ENCODE peak calls at places on chromosomes 4 and X, in ten cellular contexts. W, D, E, J, O, Y, Z, P, C and U are unnamed samples.

GRCh38 chrX:20595928-20596550 is 329.3 kb upstream of the RPS6KA3 start:
- DNase-seq in W (no peak), D (peak), E (no peak), J (no peak), O (peak), Y (no peak), Z (peak), P (no peak), C (peak), U (peak)

GRCh38 chr4:40176602-40177001 is 20.2 kb upstream of the RHOH start:
- DNase-seq in W (no peak), D (no peak), E (no peak), J (no peak), O (no peak), Y (no peak), Z (no peak), P (no peak), C (no peak), U (peak)

GRCh38 chr4:159400782-159401712 is 298.2 kb downstream of the RAPGEF2 start:
- DNase-seq in W (no peak), D (peak), E (no peak), J (peak), O (no peak), Y (no peak), Z (no peak), P (no peak), C (peak), U (peak)

GRCh38 chr4:183396187-183396738 is 48.2 kb upstream of the CDKN2AIP start:
- DNase-seq in W (no peak), D (peak), E (no peak), J (peak), O (no peak), Y (no peak), Z (no peak), P (no peak), C (no peak), U (peak)

GRCh38 chr4:128571747-128572146 is 237.8 kb upstream of the JADE1 start:
- DNase-seq in W (no peak), D (peak), E (peak), J (peak), O (peak), Y (no peak), Z (no peak), P (no peak), C (peak), U (peak)

GRCh38 chrX:51568586-51568985 is 50.1 kb downstream of the CENPVL3 start:
- DNase-seq in W (no peak), D (peak), E (no peak), J (peak), O (no peak), Y (no peak), Z (no peak), P (no peak), C (peak), U (peak)

GRCh38 chr4:150418757-150419410 is 163.1 kb upstream of the MAB21L2 start:
- DNase-seq in W (no peak), D (no peak), E (no peak), J (no peak), O (no peak), Y (no peak), Z (no peak), P (no peak), C (no peak), U (no peak)

GRCh38 chrX:6826856-6827255 is 291.9 kb upstream of the VCX3A start:
- DNase-seq in W (no peak), D (no peak), E (no peak), J (no peak), O (peak), Y (no peak), Z (no peak), P (no peak), C (no peak), U (no peak)

GRCh38 chr4:159071178-159071968 is 31.5 kb upstream of the RAPGEF2 start:
- DNase-seq in W (no peak), D (peak), E (peak), J (peak), O (peak), Y (no peak), Z (no peak), P (no peak), C (peak), U (peak)

GRCh38 chr4:11587797-11588196 is 159.1 kb upstream of the HS3ST1 start:
- DNase-seq in W (no peak), D (no peak), E (no peak), J (no peak), O (no peak), Y (no peak), Z (no peak), P (no peak), C (no peak), U (no peak)

GRCh38 chr4:56288663-56289062 is 98.6 kb downstream of the AASDH start:
- DNase-seq in W (no peak), D (no peak), E (no peak), J (no peak), O (no peak), Y (no peak), Z (no peak), P (no peak), C (no peak), U (no peak)

GRCh38 chr4:108172231-108172779 is 3.6 kb upstream of the LEF1 start:
- DNase-seq in W (no peak), D (no peak), E (peak), J (no peak), O (peak), Y (no peak), Z (no peak), P (no peak), C (no peak), U (peak)

GRCh38 chr4:19832388-19832787 is 419.3 kb upstream of the SLIT2 start:
- DNase-seq in W (no peak), D (peak), E (no peak), J (peak), O (no peak), Y (no peak), Z (no peak), P (no peak), C (peak), U (peak)

GRCh38 chr4:85398276-85398675 is 76.7 kb upstream of the ARHGAP24 start:
- DNase-seq in W (no peak), D (peak), E (no peak), J (no peak), O (peak), Y (no peak), Z (no peak), P (no peak), C (no peak), U (no peak)

GRCh38 chr4:109233585-109233984 is 68.9 kb downstream of the COL25A1 start:
- DNase-seq in W (no peak), D (peak), E (no peak), J (no peak), O (no peak), Y (no peak), Z (no peak), P (no peak), C (no peak), U (no peak)

GRCh38 chrX:20693071-20693470 is 426.4 kb upstream of the RPS6KA3 start:
- DNase-seq in W (no peak), D (peak), E (no peak), J (no peak), O (peak), Y (no peak), Z (no peak), P (no peak), C (no peak), U (no peak)

GRCh38 chr4:179307297-179308136 is 1865.3 kb upstream of the AGA start:
- DNase-seq in W (peak), D (peak), E (peak), J (peak), O (peak), Y (peak), Z (no peak), P (no peak), C (no peak), U (peak)

GRCh38 chr4:41683321-41683720 is 65.2 kb downstream of the PHOX2B start:
- DNase-seq in W (no peak), D (no peak), E (peak), J (no peak), O (no peak), Y (no peak), Z (no peak), P (no peak), C (no peak), U (no peak)

GRCh38 chr4:161828061-161828460 is 335.7 kb downstream of the FSTL5 start:
- DNase-seq in W (no peak), D (no peak), E (peak), J (no peak), O (no peak), Y (no peak), Z (no peak), P (no peak), C (peak), U (peak)

GRCh38 chrX:8783100-8784098 is 17.8 kb downstream of the FAM9A start:
- DNase-seq in W (no peak), D (peak), E (no peak), J (peak), O (no peak), Y (no peak), Z (peak), P (no peak), C (no peak), U (no peak)

GRCh38 chr4:175671491-175671934 is 140.6 kb downstream of the GPM6A start:
- DNase-seq in W (no peak), D (no peak), E (peak), J (no peak), O (peak), Y (peak), Z (no peak), P (no peak), C (no peak), U (peak)

GRCh38 chr4:122783301-122784215 is 43.1 kb upstream of the FGF2 start:
- DNase-seq in W (no peak), D (peak), E (peak), J (peak), O (peak), Y (no peak), Z (no peak), P (no peak), C (peak), U (peak)

GRCh38 chrX:17414057-17414658 is 39.2 kb downstream of the NHS start:
- DNase-seq in W (no peak), D (no peak), E (no peak), J (no peak), O (no peak), Y (no peak), Z (no peak), P (no peak), C (no peak), U (no peak)

GRCh38 chr4:19944806-19945205 is 306.9 kb upstream of the SLIT2 start:
- DNase-seq in W (no peak), D (no peak), E (no peak), J (no peak), O (no peak), Y (no peak), Z (no peak), P (no peak), C (no peak), U (no peak)

GRCh38 chr4:150238591-150238990 is 160.3 kb downstream of the DCLK2 start:
- DNase-seq in W (no peak), D (no peak), E (no peak), J (peak), O (no peak), Y (no peak), Z (no peak), P (no peak), C (peak), U (no peak)

GRCh38 chr4:174408841-174409552 is 113.3 kb downstream of the HPGD start:
- DNase-seq in W (no peak), D (no peak), E (no peak), J (no peak), O (no peak), Y (no peak), Z (no peak), P (no peak), C (no peak), U (no peak)

GRCh38 chrX:20519077-20519617 is 252.4 kb upstream of the RPS6KA3 start:
- DNase-seq in W (no peak), D (no peak), E (no peak), J (no peak), O (peak), Y (no peak), Z (no peak), P (no peak), C (no peak), U (no peak)

GRCh38 chrX:54386314-54386713 is 28.5 kb upstream of the WNK3 start:
- DNase-seq in W (no peak), D (peak), E (no peak), J (peak), O (no peak), Y (no peak), Z (no peak), P (no peak), C (no peak), U (peak)

GRCh38 chrX:17295788-17296187 is 79.2 kb upstream of the NHS start:
- DNase-seq in W (no peak), D (no peak), E (no peak), J (no peak), O (no peak), Y (no peak), Z (no peak), P (no peak), C (no peak), U (no peak)

GRCh38 chr4:139297001-139297410 is 4.3 kb upstream of the NAA15 start:
- DNase-seq in W (no peak), D (peak), E (no peak), J (peak), O (no peak), Y (no peak), Z (no peak), P (no peak), C (peak), U (peak)

GRCh38 chrX:112545051-112545450 is 134.7 kb downstream of the LHFPL1 start:
- DNase-seq in W (no peak), D (no peak), E (no peak), J (peak), O (no peak), Y (no peak), Z (no peak), P (no peak), C (no peak), U (no peak)

GRCh38 chrX:2516612-2517011 is 15.8 kb upstream of the DHRSX start:
- DNase-seq in W (no peak), D (no peak), E (no peak), J (no peak), O (no peak), Y (no peak), Z (no peak), P (no peak), C (no peak), U (no peak)

GRCh38 chr4:163666335-163666888 is 171.9 kb downstream of the TMA16 start:
- DNase-seq in W (no peak), D (no peak), E (no peak), J (no peak), O (no peak), Y (no peak), Z (no peak), P (no peak), C (no peak), U (no peak)

GRCh38 chr4:51843309-51844156 is 580 bp downstream of the DCUN1D4 start:
- DNase-seq in W (peak), D (peak), E (peak), J (peak), O (no peak), Y (peak), Z (peak), P (no peak), C (peak), U (peak)

GRCh38 chrX:152817082-152817744 is 13.3 kb downstream of the CETN2 start:
- DNase-seq in W (no peak), D (peak), E (peak), J (peak), O (no peak), Y (no peak), Z (no peak), P (no peak), C (peak), U (peak)

GRCh38 chrX:24673424-24673823 is 20.3 kb upstream of the POLA1 start:
- DNase-seq in W (no peak), D (no peak), E (no peak), J (no peak), O (no peak), Y (no peak), Z (no peak), P (no peak), C (no peak), U (no peak)

GRCh38 chrX:1537031-1537715 is at the start of gene P2RY8:
- DNase-seq in W (no peak), D (peak), E (no peak), J (no peak), O (no peak), Y (peak), Z (peak), P (no peak), C (no peak), U (peak)

GRCh38 chrX:71128915-71129765 is 10.7 kb downstream of the MED12 start:
- DNase-seq in W (peak), D (peak), E (peak), J (peak), O (peak), Y (peak), Z (peak), P (no peak), C (peak), U (peak)